ENCODE peak calls at places on chromosome 7, in ten cellular contexts. R is GM12865, E is HFF-Myc, Q is left ventricle myocardium inferior, Y is right cardiac atrium, T is heart right ventricle, C is transverse colon, X is tibial nerve, K is adrenal gland, N is uterus. U is an unnamed sample.

GRCh38 chr7:1427064-1427657 is 32.1 kb downstream of the MICALL2 start:
- DNase-seq in R (no peak), E (no peak), Q (no peak), Y (no peak), T (no peak), C (no peak), X (no peak), K (no peak), N (no peak), U (no peak)

GRCh38 chr7:123096434-123096833 is 100.9 kb upstream of the TAS2R16 start:
- DNase-seq in R (no peak), E (no peak), Q (no peak), Y (no peak), T (no peak), C (no peak), X (no peak), K (no peak), N (no peak), U (no peak)

GRCh38 chr7:90629306-90629918 is 33.3 kb downstream of the CDK14 start:
- DNase-seq in R (peak; percentile 69), E (peak; percentile 33), Q (no peak), Y (no peak), T (peak; percentile 38), C (no peak), X (peak; percentile 54), K (no peak), N (no peak), U (peak; percentile 53)

GRCh38 chr7:79820387-79820786 is 314.2 kb upstream of the GNAI1 start:
- DNase-seq in R (no peak), E (peak; percentile 19), Q (peak; percentile 55), Y (peak; percentile 92), T (peak; percentile 17), C (peak; percentile 26), X (no peak), K (peak; percentile 84), N (peak; percentile 35), U (no peak)

GRCh38 chr7:95546647-95547046 is 49.7 kb downstream of the PDK4 start:
- DNase-seq in R (no peak), E (no peak), Q (no peak), Y (no peak), T (no peak), C (no peak), X (no peak), K (no peak), N (no peak), U (no peak)

GRCh38 chr7:134710854-134711624 is 64.4 kb downstream of the BPGM start:
- DNase-seq in R (no peak), E (no peak), Q (no peak), Y (peak; percentile 62), T (no peak), C (no peak), X (no peak), K (no peak), N (no peak), U (peak; percentile 82)

GRCh38 chr7:104296900-104297299 is 31.5 kb upstream of the LHFPL3 start:
- DNase-seq in R (no peak), E (no peak), Q (no peak), Y (no peak), T (no peak), C (no peak), X (no peak), K (no peak), N (no peak), U (no peak)

GRCh38 chr7:144437370-144438191 is 34.1 kb upstream of the NOBOX start:
- DNase-seq in R (peak; percentile 72), E (peak; percentile 39), Q (no peak), Y (peak; percentile 50), T (peak; percentile 44), C (peak; percentile 76), X (peak; percentile 79), K (peak; percentile 78), N (peak; percentile 17), U (peak; percentile 18)

GRCh38 chr7:116798205-116798730 is 64.1 kb upstream of the CAPZA2 start:
- DNase-seq in R (no peak), E (no peak), Q (no peak), Y (no peak), T (no peak), C (no peak), X (no peak), K (no peak), N (no peak), U (no peak)

GRCh38 chr7:108292541-108292940 is 162.4 kb upstream of the LAMB4 start:
- DNase-seq in R (no peak), E (no peak), Q (no peak), Y (no peak), T (no peak), C (no peak), X (no peak), K (no peak), N (no peak), U (no peak)

GRCh38 chr7:153886121-153886505 is 166.1 kb upstream of the DPP6 start:
- DNase-seq in R (no peak), E (no peak), Q (no peak), Y (no peak), T (no peak), C (no peak), X (no peak), K (peak; percentile 52), N (no peak), U (no peak)

GRCh38 chr7:115113776-115114175 is 191.9 kb downstream of the MDFIC start:
- DNase-seq in R (no peak), E (no peak), Q (no peak), Y (no peak), T (no peak), C (no peak), X (peak; percentile 55), K (no peak), N (no peak), U (no peak)

GRCh38 chr7:137020351-137020750 is 151.9 kb downstream of the CHRM2 start:
- DNase-seq in R (no peak), E (no peak), Q (no peak), Y (no peak), T (no peak), C (no peak), X (no peak), K (no peak), N (no peak), U (no peak)

GRCh38 chr7:45028138-45028919 is 28.3 kb downstream of the CCM2 start:
- DNase-seq in R (no peak), E (no peak), Q (no peak), Y (no peak), T (no peak), C (no peak), X (no peak), K (peak; percentile 43), N (no peak), U (no peak)
- H3K4me3 ChIP-seq in R (peak overlapping the region; percentile 77), E (no peak overlapping the region), Q (peak overlapping the region; percentile 31), Y (no peak overlapping the region), T (peak overlapping the region; percentile 16), C (peak overlapping the region; percentile 41), X (no peak overlapping the region), K (no peak overlapping the region), N (no peak overlapping the region), U (no peak overlapping the region)

GRCh38 chr7:29807179-29807841 is 1.0 kb downstream of the WIPF3 start:
- DNase-seq in R (no peak), E (no peak), Q (peak; percentile 48), Y (peak; percentile 75), T (peak; percentile 38), C (peak; percentile 58), X (no peak), K (peak; percentile 74), N (no peak), U (no peak)
- H3K4me3 ChIP-seq in R (no peak overlapping the region), E (no peak overlapping the region), Q (peak overlapping the region; percentile 81), Y (peak overlapping the region; percentile 76), T (peak overlapping the region; percentile 62), C (peak overlapping the region; percentile 61), X (peak overlapping the region; percentile 29), K (no peak overlapping the region), N (peak overlapping the region; percentile 61), U (no peak overlapping the region)

GRCh38 chr7:140656548-140657515 is 15.9 kb upstream of the ADCK2 start:
- DNase-seq in R (peak; percentile 74), E (no peak), Q (no peak), Y (peak; percentile 61), T (peak; percentile 54), C (peak; percentile 81), X (no peak), K (peak; percentile 77), N (peak; percentile 52), U (no peak)
- H3K4me3 ChIP-seq in R (peak overlapping the region; percentile 21), E (peak overlapping the region; percentile 10), Q (peak overlapping the region; percentile 39), Y (peak overlapping the region; percentile 22), T (peak overlapping the region; percentile 36), C (peak overlapping the region; percentile 43), X (no peak overlapping the region), K (no peak overlapping the region), N (peak overlapping the region; percentile 23), U (peak overlapping the region; percentile 12)

GRCh38 chr7:128874140-128875031 is 11.7 kb downstream of the ATP6V1F start:
- DNase-seq in R (no peak), E (no peak), Q (peak; percentile 13), Y (peak; percentile 44), T (no peak), C (peak; percentile 86), X (no peak), K (no peak), N (no peak), U (no peak)
- H3K4me3 ChIP-seq in R (no peak overlapping the region), E (no peak overlapping the region), Q (no peak overlapping the region), Y (no peak overlapping the region), T (no peak overlapping the region), C (peak overlapping the region; percentile 22), X (no peak overlapping the region), K (no peak overlapping the region), N (no peak overlapping the region), U (no peak overlapping the region)

DNA sequence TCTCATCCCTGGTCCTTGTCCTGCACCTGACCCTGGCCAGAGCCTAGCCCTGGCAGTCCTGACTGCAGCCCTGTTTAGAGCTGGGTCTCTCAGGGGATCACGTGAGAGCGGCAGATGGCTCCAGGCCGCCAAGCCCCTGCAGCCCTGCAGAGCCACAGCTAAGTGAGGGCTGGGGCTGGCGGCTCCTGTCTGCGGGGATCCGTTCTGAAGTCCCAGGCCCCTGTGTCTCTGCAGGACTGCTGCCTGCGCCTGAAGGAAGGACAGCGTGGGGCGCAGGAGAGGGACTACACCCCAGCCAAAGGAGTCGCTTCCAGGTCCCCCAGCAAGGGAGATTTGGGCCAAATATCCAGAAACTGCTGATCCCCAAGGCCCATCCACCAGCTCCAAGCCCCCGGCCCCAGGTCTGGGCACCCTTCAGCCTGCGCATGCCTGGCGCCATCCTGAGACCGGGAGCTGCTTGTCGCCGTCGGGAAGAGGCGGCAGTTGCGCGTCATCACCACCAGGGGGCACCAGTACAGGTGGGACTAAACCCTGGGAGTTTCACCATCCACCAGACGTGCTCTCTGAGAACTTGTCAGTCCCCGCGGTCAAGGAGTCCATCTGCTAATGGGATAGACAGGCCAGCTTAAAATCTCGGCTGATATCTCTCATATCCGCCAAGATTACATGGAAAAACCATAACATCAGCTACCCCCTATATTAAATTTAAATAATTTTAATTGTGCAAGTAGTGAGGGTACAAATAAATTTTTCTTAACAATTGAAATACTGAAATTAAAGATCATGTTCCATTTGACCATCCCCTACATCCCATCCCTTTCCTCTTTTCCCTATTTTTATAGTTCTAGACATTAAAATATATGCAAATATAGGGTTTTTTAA is 25.1 kb upstream of the GHRHR start:
- DNase-seq in R (peak; percentile 83), E (peak; percentile 48), Q (peak; percentile 82), Y (peak; percentile 93), T (peak; percentile 84), C (peak; percentile 91), X (peak; percentile 85), K (peak; percentile 92), N (peak; percentile 79), U (peak; percentile 76)
- H3K4me3 ChIP-seq in R (peak overlapping the region; percentile 5), E (no peak overlapping the region), Q (peak overlapping the region; percentile 44), Y (no peak overlapping the region), T (peak overlapping the region; percentile 30), C (peak overlapping the region; percentile 20), X (no peak overlapping the region), K (no peak overlapping the region), N (no peak overlapping the region), U (no peak overlapping the region)

U was measured in SJSA1.